ENCODE peak calls at places on chromosomes 7 and 10, in eight cellular contexts. J is adrenal gland, V is AG10803, X is B cell, R is foreskin fibroblast, N is coronary artery, Y is uterus, G is GM13976. H is an unnamed sample.

GRCh38 chr10:7092603-7093002 is 318.2 kb downstream of the SFMBT2 start:
- DNase-seq in J (no peak), V (no peak), X (no peak), R (no peak), N (no peak), Y (no peak), G (no peak), H (no peak)

GRCh38 chr10:5545778-5546710 is 21.3 kb downstream of the CALML3 start:
- DNase-seq in J (no peak), V (no peak), X (no peak), R (peak; percentile 65), N (peak; percentile 82), Y (no peak), G (no peak), H (peak; percentile 87)

GRCh38 chr10:52464725-52465124 is 150.6 kb downstream of the DKK1 start:
- DNase-seq in J (no peak), V (no peak), X (no peak), R (no peak), N (no peak), Y (no peak), G (no peak), H (no peak)

GRCh38 chr7:137957887-137958286 is 44.0 kb downstream of the CREB3L2 start:
- DNase-seq in J (no peak), V (peak; percentile 84), X (no peak), R (peak; percentile 70), N (peak; percentile 90), Y (no peak), G (no peak), H (peak; percentile 70)

GRCh38 chr10:44995914-44996633 is 4.6 kb upstream of the ZNF22 start:
- DNase-seq in J (no peak), V (peak; percentile 85), X (no peak), R (peak; percentile 68), N (peak; percentile 86), Y (peak; percentile 66), G (no peak), H (peak; percentile 89)

GRCh38 chr7:151247611-151248176 is 800 bp downstream of the SMARCD3 start:
- DNase-seq in J (peak; percentile 58), V (no peak), X (peak; percentile 32), R (peak; percentile 62), N (no peak), Y (no peak), G (no peak), H (no peak)

GRCh38 chr7:159015081-159015893 is 129.4 kb downstream of the VIPR2 start:
- DNase-seq in J (peak; percentile 73), V (no peak), X (no peak), R (peak; percentile 26), N (peak; percentile 94), Y (peak; percentile 80), G (no peak), H (no peak)

GRCh38 chr10:68237173-68237572 is 5.3 kb upstream of the ATOH7 start:
- DNase-seq in J (no peak), V (no peak), X (no peak), R (no peak), N (no peak), Y (no peak), G (no peak), H (no peak)

GRCh38 chr10:61302124-61302523 is 151.1 kb downstream of the TMEM26 start:
- DNase-seq in J (no peak), V (no peak), X (no peak), R (peak; percentile 56), N (no peak), Y (no peak), G (no peak), H (no peak)

GRCh38 chr7:2811476-2812118 is 32.5 kb downstream of the GNA12 start:
- DNase-seq in J (no peak), V (no peak), X (no peak), R (no peak), N (no peak), Y (peak; percentile 47), G (no peak), H (peak; percentile 78)

GRCh38 chr7:80346704-80347103 is 165.2 kb downstream of the GNAT3 start:
- DNase-seq in J (no peak), V (peak; percentile 67), X (no peak), R (peak; percentile 27), N (no peak), Y (no peak), G (no peak), H (peak; percentile 50)

GRCh38 chr7:131556055-131556911 is at the start of gene PODXL:
- DNase-seq in J (peak; percentile 68), V (peak; percentile 74), X (peak; percentile 77), R (peak; percentile 70), N (peak; percentile 78), Y (peak; percentile 66), G (peak; percentile 89), H (peak; percentile 59)

GRCh38 chr7:99011706-99012404 is 132.1 kb downstream of the SMURF1 start:
- DNase-seq in J (no peak), V (no peak), X (no peak), R (no peak), N (no peak), Y (peak; percentile 8), G (no peak), H (no peak)

GRCh38 chr7:139775829-139776266 is 1.9 kb downstream of the HIPK2 start:
- DNase-seq in J (peak; percentile 62), V (peak; percentile 73), X (peak; percentile 74), R (peak; percentile 87), N (no peak), Y (peak; percentile 42), G (peak; percentile 69), H (peak; percentile 93)

GRCh38 chr7:111126987-111127386 is 36.1 kb downstream of the LRRN3 start:
- DNase-seq in J (no peak), V (peak; percentile 18), X (no peak), R (peak; percentile 49), N (no peak), Y (no peak), G (no peak), H (peak; percentile 49)

GRCh38 chr7:157514746-157515145 is 177.9 kb downstream of the DNAJB6 start:
- DNase-seq in J (no peak), V (no peak), X (no peak), R (no peak), N (peak; percentile 68), Y (no peak), G (no peak), H (no peak)

GRCh38 chr10:69515699-69516547 is 57.3 kb downstream of the NEUROG3 start:
- DNase-seq in J (peak; percentile 75), V (peak; percentile 58), X (peak; percentile 76), R (peak; percentile 85), N (no peak), Y (no peak), G (peak; percentile 84), H (peak; percentile 74)

GRCh38 chr10:79490400-79491081 is 21.8 kb upstream of the EIF5AL1 start:
- DNase-seq in J (no peak), V (peak; percentile 15), X (no peak), R (peak; percentile 53), N (no peak), Y (peak; percentile 71), G (peak; percentile 53), H (peak; percentile 60)

GRCh38 chr7:2554654-2555053 is 670 bp downstream of the BRAT1 start:
- DNase-seq in J (no peak), V (no peak), X (no peak), R (no peak), N (no peak), Y (no peak), G (peak; percentile 46), H (no peak)

GRCh38 chr7:2016761-2017482 is 215.8 kb downstream of the MAD1L1 start:
- DNase-seq in J (no peak), V (no peak), X (no peak), R (no peak), N (peak; percentile 57), Y (no peak), G (no peak), H (no peak)

GRCh38 chr10:110356628-110357245 is 52.0 kb upstream of the SMNDC1 start:
- DNase-seq in J (peak; percentile 55), V (no peak), X (peak; percentile 91), R (no peak), N (no peak), Y (no peak), G (peak; percentile 87), H (peak; percentile 90)

GRCh38 chr10:37476285-37476684 is 350.9 kb downstream of the ANKRD30A start:
- DNase-seq in J (no peak), V (no peak), X (no peak), R (no peak), N (no peak), Y (no peak), G (no peak), H (no peak)

GRCh38 chr7:124074007-124074406 is 41.1 kb upstream of the TMEM229A start:
- DNase-seq in J (no peak), V (no peak), X (no peak), R (no peak), N (no peak), Y (no peak), G (no peak), H (no peak)

GRCh38 chr7:19747740-19748339 is 25.6 kb downstream of the TMEM196 start:
- DNase-seq in J (no peak), V (peak; percentile 52), X (peak; percentile 48), R (peak; percentile 58), N (no peak), Y (no peak), G (peak; percentile 60), H (peak; percentile 63)
- TF ChIP-seq CTCF in J (peak; percentile 68), V (peak; percentile 77), X (peak; percentile 76), R (peak; percentile 48), N (no peak), Y (peak; percentile 40), G (peak; percentile 30), H (peak; percentile 50)

GRCh38 chr10:30493609-30494530 is 59.9 kb downstream of the MAP3K8 start:
- DNase-seq in J (peak; percentile 88), V (peak; percentile 56), X (peak; percentile 45), R (peak; percentile 66), N (no peak), Y (peak; percentile 18), G (no peak), H (peak; percentile 24)
- TF ChIP-seq CTCF in J (peak; percentile 24), V (no peak), X (peak; percentile 42), R (no peak), N (no peak), Y (no peak), G (peak; percentile 18), H (no peak)

DNA sequence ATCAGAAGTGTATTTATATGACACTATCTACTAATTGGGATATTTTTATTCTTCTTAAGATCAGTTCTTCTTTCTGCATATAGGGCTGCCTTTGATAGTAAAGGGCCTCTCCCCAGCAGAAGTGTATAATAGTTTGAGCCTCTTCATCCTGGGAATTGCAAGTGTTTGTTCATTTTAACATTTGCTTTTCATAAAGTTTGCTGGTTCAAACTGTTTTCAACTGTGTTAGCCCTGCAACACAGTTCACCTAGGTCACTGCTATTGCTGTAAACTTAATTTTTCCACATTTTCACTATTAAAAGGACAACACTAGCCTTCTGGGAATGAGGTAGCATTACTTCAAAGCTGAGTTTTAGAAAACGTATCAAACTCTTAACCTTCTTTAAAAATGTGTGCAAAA is 2.8 kb downstream of the JAZF1 start:
- DNase-seq in J (no peak), V (no peak), X (no peak), R (no peak), N (no peak), Y (no peak), G (no peak), H (no peak)
- TF ChIP-seq CTCF in J (no peak), V (no peak), X (no peak), R (no peak), N (no peak), Y (no peak), G (no peak), H (no peak)

GRCh38 chr10:117250409-117250808 is 9.5 kb downstream of the SLC18A2 start:
- DNase-seq in J (no peak), V (no peak), X (no peak), R (no peak), N (no peak), Y (no peak), G (no peak), H (no peak)
- TF ChIP-seq CTCF in J (no peak), V (no peak), X (no peak), R (no peak), N (no peak), Y (no peak), G (no peak), H (no peak)